ENCODE peak calls at places on chromosomes 6 and 20, in four cellular contexts. T is memory B cell, B is T-helper 22 cell, H is fibroblast of lung. M is an unnamed sample.

GRCh38 chr6:80622641-80623040 is 516.2 kb downstream of the BCKDHB start:
- DNase-seq in T (no peak), B (no peak), H (no peak), M (no peak)

GRCh38 chr6:125107048-125107447 is 46.5 kb upstream of the TPD52L1 start:
- DNase-seq in T (no peak), B (no peak), H (no peak), M (no peak)

GRCh38 chr6:11514672-11515071 is 22.9 kb upstream of the TMEM170B start:
- DNase-seq in T (no peak), B (no peak), H (no peak), M (no peak)

GRCh38 chr20:16821211-16822089 is 73.3 kb downstream of the OTOR start:
- DNase-seq in T (no peak), B (no peak), H (peak), M (peak)

GRCh38 chr6:164507197-164507957 is 802.0 kb downstream of the C6orf118 start:
- DNase-seq in T (no peak), B (no peak), H (no peak), M (peak)

GRCh38 chr6:118761643-118762042 is 110.3 kb upstream of the CEP85L start:
- DNase-seq in T (no peak), B (no peak), H (no peak), M (no peak)

GRCh38 chr6:86937219-86938079 is at the start of gene HTR1E:
- DNase-seq in T (no peak), B (no peak), H (peak), M (peak)

GRCh38 chr6:75206338-75207210 is 721 bp upstream of the COL12A1 start:
- DNase-seq in T (no peak), B (no peak), H (peak), M (peak)

GRCh38 chr20:568865-569415 is 25.4 kb upstream of the CSNK2A1 start:
- DNase-seq in T (no peak), B (no peak), H (no peak), M (no peak)

GRCh38 chr6:101146389-101146788 is 247.1 kb upstream of the GRIK2 start:
- DNase-seq in T (no peak), B (no peak), H (peak), M (no peak)

GRCh38 chr20:45318948-45319347 is 10.8 kb upstream of the MATN4 start:
- DNase-seq in T (no peak), B (no peak), H (no peak), M (no peak)

GRCh38 chr20:50126662-50127061 is 13.7 kb upstream of the UBE2V1 start:
- DNase-seq in T (no peak), B (no peak), H (no peak), M (no peak)

GRCh38 chr20:33859157-33859695 is 48.1 kb downstream of the CHMP4B start:
- DNase-seq in T (peak), B (no peak), H (no peak), M (no peak)

GRCh38 chr6:116012966-116013365 is 47.7 kb downstream of the FRK start:
- DNase-seq in T (no peak), B (no peak), H (peak), M (no peak)

GRCh38 chr6:5996701-5997419 is 9.9 kb downstream of the NRN1 start:
- DNase-seq in T (no peak), B (no peak), H (no peak), M (no peak)

GRCh38 chr6:12962995-12963394 is 246.4 kb downstream of the PHACTR1 start:
- DNase-seq in T (no peak), B (no peak), H (peak), M (no peak)

GRCh38 chr6:153208706-153209105 is 77.6 kb upstream of the RGS17 start:
- DNase-seq in T (no peak), B (no peak), H (no peak), M (no peak)

GRCh38 chr20:61923371-61924166 is 142.1 kb downstream of the TAF4 start:
- DNase-seq in T (no peak), B (no peak), H (peak), M (no peak)

GRCh38 chr6:53151676-53152075 is 3.0 kb upstream of the GCM1 start:
- DNase-seq in T (no peak), B (no peak), H (no peak), M (no peak)

GRCh38 chr6:6320901-6321300 is 439 bp upstream of the F13A1 start:
- DNase-seq in T (no peak), B (no peak), H (peak), M (peak)

GRCh38 chr6:130029163-130029562 is 10.8 kb downstream of the L3MBTL3 start:
- DNase-seq in T (no peak), B (no peak), H (no peak), M (no peak)